ENCODE peak calls at places on chromosomes 16 and 17, in five cellular contexts. W is AG04450, E is nephron progenitor cell, Y is Panc1, M is thoracic aorta. T is an unnamed sample.
A peak's percentile ranks its signal among the peaks of the same experiment; 100 is the strongest.

GRCh38 chr17:20300399-20301037 is 166.8 kb downstream of the LGALS9B start:
- DNase-seq in W (peak; percentile 64), E (no peak), Y (no peak), M (no peak), T (no peak)

GRCh38 chr17:10071141-10071540 is 127.3 kb downstream of the GAS7 start:
- DNase-seq in W (no peak), E (no peak), Y (no peak), M (no peak), T (no peak)

GRCh38 chr16:79176987-79177386 is 423.6 kb downstream of the MAF start:
- DNase-seq in W (no peak), E (no peak), Y (no peak), M (no peak), T (no peak)

GRCh38 chr16:20968765-20969164 is 68.2 kb downstream of the LYRM1 start:
- DNase-seq in W (no peak), E (no peak), Y (no peak), M (no peak), T (no peak)

GRCh38 chr16:85199880-85200279 is 87.6 kb upstream of the CIBAR2 start:
- DNase-seq in W (no peak), E (no peak), Y (no peak), M (no peak), T (no peak)

GRCh38 chr17:50565559-50566350 is 5.2 kb downstream of the CACNA1G start:
- DNase-seq in W (no peak), E (no peak), Y (no peak), M (no peak), T (peak; percentile 31)

GRCh38 chr17:67585077-67585602 is 132.6 kb upstream of the NOL11 start:
- DNase-seq in W (no peak), E (no peak), Y (no peak), M (no peak), T (no peak)

GRCh38 chr17:19513897-19514488 is 19.7 kb upstream of the SLC47A1 start:
- DNase-seq in W (peak; percentile 24), E (peak; percentile 76), Y (peak; percentile 51), M (no peak), T (peak; percentile 71)

GRCh38 chr17:6551909-6552768 is 4.2 kb downstream of the PITPNM3 start:
- DNase-seq in W (no peak), E (no peak), Y (no peak), M (no peak), T (no peak)

GRCh38 chr17:20189322-20189721 is 180.2 kb downstream of the SPECC1 start:
- DNase-seq in W (no peak), E (no peak), Y (no peak), M (no peak), T (peak; percentile 25)

GRCh38 chr17:5975651-5976050 is 94.5 kb upstream of the WSCD1 start:
- DNase-seq in W (no peak), E (no peak), Y (no peak), M (no peak), T (no peak)

GRCh38 chr17:2387086-2388019 is 13.5 kb downstream of the MNT start:
- DNase-seq in W (no peak), E (no peak), Y (no peak), M (no peak), T (no peak)

GRCh38 chr17:55341432-55341831 is 76.7 kb downstream of the HLF start:
- DNase-seq in W (no peak), E (no peak), Y (no peak), M (no peak), T (no peak)

GRCh38 chr16:80527297-80527696 is 13.5 kb upstream of the DYNLRB2 start:
- DNase-seq in W (no peak), E (peak; percentile 17), Y (no peak), M (no peak), T (no peak)

GRCh38 chr16:15765880-15766279 is 90.9 kb downstream of the MYH11 start:
- DNase-seq in W (no peak), E (peak; percentile 53), Y (peak; percentile 36), M (no peak), T (peak; percentile 20)

GRCh38 chr17:31778538-31778937 is 80.5 kb downstream of the COPRS start:
- DNase-seq in W (no peak), E (no peak), Y (no peak), M (no peak), T (no peak)

GRCh38 chr17:958712-959451 is 20.7 kb downstream of the NXN start:
- DNase-seq in W (no peak), E (no peak), Y (no peak), M (no peak), T (no peak)

GRCh38 chr17:76270770-76271668 is 5.9 kb downstream of the UBALD2 start:
- DNase-seq in W (no peak), E (no peak), Y (no peak), M (no peak), T (no peak)

GRCh38 chr17:65137076-65137935 is at the start of gene RGS9:
- DNase-seq in W (no peak), E (peak; percentile 88), Y (no peak), M (peak; percentile 16), T (peak; percentile 78)

GRCh38 chr17:17853811-17854527 is 17.2 kb upstream of the SREBF1 start:
- DNase-seq in W (no peak), E (no peak), Y (no peak), M (no peak), T (no peak)

GRCh38 chr17:77719806-77720205 is 238.7 kb upstream of the TNRC6C start:
- DNase-seq in W (no peak), E (no peak), Y (no peak), M (no peak), T (no peak)

GRCh38 chr17:33463887-33464286 is 170.8 kb upstream of the ASIC2 start:
- DNase-seq in W (no peak), E (no peak), Y (no peak), M (no peak), T (no peak)

GRCh38 chr17:38421871-38422819 is 6.1 kb upstream of the ARHGAP23 start:
- DNase-seq in W (no peak), E (no peak), Y (no peak), M (no peak), T (no peak)

GRCh38 chr17:78771758-78772382 is 10.2 kb downstream of the CYTH1 start:
- DNase-seq in W (no peak), E (no peak), Y (no peak), M (no peak), T (no peak)

GRCh38 chr16:57795431-57795878 is 6.8 kb downstream of the KIFC3 start:
- DNase-seq in W (no peak), E (peak; percentile 41), Y (peak; percentile 27), M (no peak), T (no peak)

GRCh38 chr17:15377608-15378007 is 36.2 kb upstream of the TEKT3 start:
- DNase-seq in W (peak; percentile 13), E (peak; percentile 2), Y (no peak), M (no peak), T (peak; percentile 17)

GRCh38 chr17:78124081-78124835 is 4.3 kb downstream of the TMC6 start:
- DNase-seq in W (no peak), E (no peak), Y (no peak), M (no peak), T (no peak)

GRCh38 chr17:68462381-68463210 is 5.3 kb upstream of the WIPI1 start:
- DNase-seq in W (peak; percentile 65), E (peak; percentile 70), Y (no peak), M (no peak), T (peak; percentile 60)

DNA sequence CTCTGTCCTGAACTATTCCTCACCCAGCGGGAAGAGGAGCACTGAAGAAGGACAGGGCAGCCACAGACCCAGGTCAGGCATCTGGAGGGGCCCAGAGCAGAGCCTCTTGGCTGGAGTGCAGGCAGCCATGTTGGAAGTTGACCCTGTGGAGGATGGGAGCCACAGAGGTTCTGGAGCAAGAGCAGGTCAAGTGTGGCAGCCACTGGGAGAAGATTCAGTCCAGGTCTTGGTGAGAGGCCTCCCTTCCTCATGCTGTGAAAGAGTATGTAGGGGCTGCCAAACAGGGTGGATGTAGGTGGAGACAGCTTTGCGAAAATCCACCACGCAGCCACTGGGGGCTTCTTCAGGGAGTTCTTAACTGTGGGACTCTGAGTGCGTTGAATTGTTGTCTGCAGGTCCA is 590 bp upstream of the CD79B start:
- DNase-seq in W (no peak), E (no peak), Y (no peak), M (no peak), T (no peak)
- TF ChIP-seq CTCF in W (no peak), E (no peak), Y (no peak), M (no peak), T (no peak)

GRCh38 chr16:70695351-70696070 is 9.7 kb upstream of the MTSS2 start:
- DNase-seq in W (no peak), E (no peak), Y (no peak), M (no peak), T (no peak)
- TF ChIP-seq CTCF in W (no peak), E (no peak), Y (no peak), M (no peak), T (no peak)

DNA sequence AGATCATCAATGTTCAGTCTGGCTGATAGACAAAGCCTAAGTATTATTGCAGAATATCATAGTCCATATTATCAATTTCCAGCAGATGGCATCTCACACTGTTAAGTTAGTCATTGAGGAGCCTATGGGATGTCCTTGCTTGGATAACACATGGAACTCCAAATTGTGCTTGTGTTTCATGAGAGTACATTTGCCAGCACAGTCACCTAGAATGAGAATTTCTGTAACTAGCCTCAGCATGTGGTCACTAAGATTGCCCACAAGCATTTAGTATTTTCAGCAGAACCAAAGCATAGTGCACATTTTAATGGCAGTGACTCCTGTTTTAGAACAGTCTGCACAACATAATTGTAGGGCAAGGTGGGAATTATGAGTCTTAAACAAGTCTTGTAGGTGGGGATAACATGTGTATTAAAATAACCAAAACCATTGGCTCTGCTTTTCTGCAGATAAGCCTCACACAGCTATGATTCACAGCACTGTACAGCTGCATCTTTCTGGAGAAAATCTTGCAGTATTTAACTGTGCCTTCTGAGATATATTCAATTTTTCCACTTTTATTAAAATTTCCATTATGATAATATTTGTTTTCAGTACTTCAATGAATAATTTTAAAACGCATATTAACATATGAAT is 882.8 kb upstream of the SOX9 start:
- DNase-seq in W (no peak), E (no peak), Y (peak; percentile 36), M (no peak), T (no peak)
- TF ChIP-seq CTCF in W (peak; percentile 40), E (no peak), Y (peak; percentile 33), M (no peak), T (no peak)

GRCh38 chr16:12166271-12166670 is 189.7 kb downstream of the SNX29 start:
- DNase-seq in W (no peak), E (no peak), Y (no peak), M (no peak), T (no peak)
- TF ChIP-seq CTCF in W (no peak), E (no peak), Y (no peak), M (no peak), T (no peak)

T was measured in neural crest cell.